ENCODE peak calls at places on chromosomes 2 and 18, in five cellular contexts. One of them, this sample, is unnamed.

GRCh38 chr2:172445851-172446250 is 18.5 kb downstream of the ITGA6 start:
- DNase-seq in heart right ventricle: no peak
- DNase-seq in stimulated activated CD4-positive, alpha-beta T cell treated with anti-CD3 and anti-CD28 coated beads, Interleukin-15, amount 100 ng/mL, for 24 hours: no peak
- DNase-seq in NCI-H748 treated with DMSO at 0.1 percent for 48 hours: no peak
- DNase-seq in EL: no peak
- DNase-seq in this sample: no peak

GRCh38 chr2:157749684-157750083 is 121.0 kb upstream of the ACVR1C start:
- DNase-seq in stimulated activated CD4-positive, alpha-beta T cell treated with anti-CD3 and anti-CD28 coated beads, Interleukin-15, amount 100 ng/mL, for 24 hours: no peak
- DNase-seq in NCI-H748 treated with DMSO at 0.1 percent for 48 hours: no peak
- DNase-seq in heart right ventricle: no peak
- DNase-seq in EL: no peak
- DNase-seq in this sample: no peak

GRCh38 chr2:46493241-46493970 is 14.0 kb downstream of the TMEM247 start:
- DNase-seq in NCI-H748 treated with DMSO at 0.1 percent for 48 hours: no peak
- DNase-seq in EL: peak
- DNase-seq in stimulated activated CD4-positive, alpha-beta T cell treated with anti-CD3 and anti-CD28 coated beads, Interleukin-15, amount 100 ng/mL, for 24 hours: no peak
- DNase-seq in heart right ventricle: no peak
- DNase-seq in this sample: no peak

GRCh38 chr2:151907286-151907932 is 79.2 kb upstream of the ARL5A start:
- DNase-seq in EL: no peak
- DNase-seq in NCI-H748 treated with DMSO at 0.1 percent for 48 hours: no peak
- DNase-seq in stimulated activated CD4-positive, alpha-beta T cell treated with anti-CD3 and anti-CD28 coated beads, Interleukin-15, amount 100 ng/mL, for 24 hours: no peak
- DNase-seq in heart right ventricle: no peak
- DNase-seq in this sample: no peak

GRCh38 chr2:188391354-188391753 is 99.7 kb downstream of the GULP1 start:
- DNase-seq in NCI-H748 treated with DMSO at 0.1 percent for 48 hours: no peak
- DNase-seq in EL: no peak
- DNase-seq in heart right ventricle: no peak
- DNase-seq in stimulated activated CD4-positive, alpha-beta T cell treated with anti-CD3 and anti-CD28 coated beads, Interleukin-15, amount 100 ng/mL, for 24 hours: no peak
- DNase-seq in this sample: no peak

GRCh38 chr18:2882201-2882600 is 35.4 kb downstream of the EMILIN2 start:
- DNase-seq in heart right ventricle: no peak
- DNase-seq in NCI-H748 treated with DMSO at 0.1 percent for 48 hours: no peak
- DNase-seq in EL: no peak
- DNase-seq in stimulated activated CD4-positive, alpha-beta T cell treated with anti-CD3 and anti-CD28 coated beads, Interleukin-15, amount 100 ng/mL, for 24 hours: no peak
- DNase-seq in this sample: no peak

GRCh38 chr18:47996091-47996541 is 65.7 kb upstream of the SMAD2 start:
- DNase-seq in NCI-H748 treated with DMSO at 0.1 percent for 48 hours: no peak
- DNase-seq in stimulated activated CD4-positive, alpha-beta T cell treated with anti-CD3 and anti-CD28 coated beads, Interleukin-15, amount 100 ng/mL, for 24 hours: no peak
- DNase-seq in heart right ventricle: no peak
- DNase-seq in EL: no peak
- DNase-seq in this sample: peak

GRCh38 chr18:32349728-32350395 is 120.8 kb downstream of the GAREM1 start:
- DNase-seq in stimulated activated CD4-positive, alpha-beta T cell treated with anti-CD3 and anti-CD28 coated beads, Interleukin-15, amount 100 ng/mL, for 24 hours: no peak
- DNase-seq in heart right ventricle: no peak
- DNase-seq in NCI-H748 treated with DMSO at 0.1 percent for 48 hours: no peak
- DNase-seq in EL: peak
- DNase-seq in this sample: peak

GRCh38 chr2:148948865-148949264 is 73.8 kb downstream of the KIF5C start:
- DNase-seq in NCI-H748 treated with DMSO at 0.1 percent for 48 hours: no peak
- DNase-seq in EL: no peak
- DNase-seq in stimulated activated CD4-positive, alpha-beta T cell treated with anti-CD3 and anti-CD28 coated beads, Interleukin-15, amount 100 ng/mL, for 24 hours: no peak
- DNase-seq in heart right ventricle: no peak
- DNase-seq in this sample: no peak

GRCh38 chr2:29349316-29350030 is 234.3 kb downstream of the CLIP4 start:
- DNase-seq in NCI-H748 treated with DMSO at 0.1 percent for 48 hours: no peak
- DNase-seq in stimulated activated CD4-positive, alpha-beta T cell treated with anti-CD3 and anti-CD28 coated beads, Interleukin-15, amount 100 ng/mL, for 24 hours: no peak
- DNase-seq in EL: no peak
- DNase-seq in heart right ventricle: no peak
- DNase-seq in this sample: no peak

GRCh38 chr2:168323456-168324058 is 76.2 kb upstream of the STK39 start:
- DNase-seq in stimulated activated CD4-positive, alpha-beta T cell treated with anti-CD3 and anti-CD28 coated beads, Interleukin-15, amount 100 ng/mL, for 24 hours: no peak
- DNase-seq in NCI-H748 treated with DMSO at 0.1 percent for 48 hours: no peak
- DNase-seq in heart right ventricle: no peak
- DNase-seq in EL: no peak
- DNase-seq in this sample: no peak

GRCh38 chr2:189526936-189527654 is 53.5 kb downstream of the SLC40A1 start:
- DNase-seq in NCI-H748 treated with DMSO at 0.1 percent for 48 hours: no peak
- DNase-seq in stimulated activated CD4-positive, alpha-beta T cell treated with anti-CD3 and anti-CD28 coated beads, Interleukin-15, amount 100 ng/mL, for 24 hours: no peak
- DNase-seq in heart right ventricle: no peak
- DNase-seq in EL: no peak
- DNase-seq in this sample: no peak

GRCh38 chr2:65880451-65880850 is 448.1 kb upstream of the SPRED2 start:
- DNase-seq in heart right ventricle: no peak
- DNase-seq in stimulated activated CD4-positive, alpha-beta T cell treated with anti-CD3 and anti-CD28 coated beads, Interleukin-15, amount 100 ng/mL, for 24 hours: no peak
- DNase-seq in EL: peak
- DNase-seq in NCI-H748 treated with DMSO at 0.1 percent for 48 hours: no peak
- DNase-seq in this sample: no peak

GRCh38 chr2:173124441-173124840 is 48.8 kb downstream of the MAP3K20 start:
- DNase-seq in heart right ventricle: no peak
- DNase-seq in EL: peak
- DNase-seq in stimulated activated CD4-positive, alpha-beta T cell treated with anti-CD3 and anti-CD28 coated beads, Interleukin-15, amount 100 ng/mL, for 24 hours: no peak
- DNase-seq in NCI-H748 treated with DMSO at 0.1 percent for 48 hours: no peak
- DNase-seq in this sample: no peak

GRCh38 chr2:223870840-223871618 is 33.6 kb upstream of the AP1S3 start:
- DNase-seq in stimulated activated CD4-positive, alpha-beta T cell treated with anti-CD3 and anti-CD28 coated beads, Interleukin-15, amount 100 ng/mL, for 24 hours: no peak
- DNase-seq in NCI-H748 treated with DMSO at 0.1 percent for 48 hours: no peak
- DNase-seq in heart right ventricle: no peak
- DNase-seq in EL: no peak
- DNase-seq in this sample: no peak

GRCh38 chr2:205865794-205866490 is 183.6 kb downstream of the NRP2 start:
- DNase-seq in NCI-H748 treated with DMSO at 0.1 percent for 48 hours: peak
- DNase-seq in heart right ventricle: no peak
- DNase-seq in EL: peak
- DNase-seq in stimulated activated CD4-positive, alpha-beta T cell treated with anti-CD3 and anti-CD28 coated beads, Interleukin-15, amount 100 ng/mL, for 24 hours: no peak
- DNase-seq in this sample: peak

GRCh38 chr18:61842146-61842545 is 50.7 kb downstream of the RNF152 start:
- DNase-seq in heart right ventricle: no peak
- DNase-seq in stimulated activated CD4-positive, alpha-beta T cell treated with anti-CD3 and anti-CD28 coated beads, Interleukin-15, amount 100 ng/mL, for 24 hours: no peak
- DNase-seq in NCI-H748 treated with DMSO at 0.1 percent for 48 hours: no peak
- DNase-seq in EL: no peak
- DNase-seq in this sample: no peak

GRCh38 chr2:72765997-72766609 is 59.7 kb downstream of the EXOC6B start:
- DNase-seq in NCI-H748 treated with DMSO at 0.1 percent for 48 hours: no peak
- DNase-seq in EL: no peak
- DNase-seq in heart right ventricle: no peak
- DNase-seq in stimulated activated CD4-positive, alpha-beta T cell treated with anti-CD3 and anti-CD28 coated beads, Interleukin-15, amount 100 ng/mL, for 24 hours: no peak
- DNase-seq in this sample: no peak

GRCh38 chr2:152415231-152415642 is 80.3 kb downstream of the FMNL2 start:
- DNase-seq in heart right ventricle: no peak
- DNase-seq in EL: peak
- DNase-seq in NCI-H748 treated with DMSO at 0.1 percent for 48 hours: no peak
- DNase-seq in stimulated activated CD4-positive, alpha-beta T cell treated with anti-CD3 and anti-CD28 coated beads, Interleukin-15, amount 100 ng/mL, for 24 hours: peak
- DNase-seq in this sample: no peak